ENCODE peak calls at places on chromosomes 7 and 10, in nine cellular contexts. Y is HCT116, N is ascending aorta, Z is AG09319, D is fibroblast of mammary gland, E is dorsolateral prefrontal cortex, L is AG04450, R is cardiac fibroblast, A is AG10803. Q is an unnamed sample.

GRCh38 chr7:96303686-96304443 is 18.0 kb downstream of the SLC25A13 start:
- DNase-seq in Y (no peak), E (no peak), N (no peak), R (peak), L (no peak), D (peak), Z (no peak), A (peak), Q (no peak)

GRCh38 chr10:119420950-119421875 is 121.3 kb downstream of the RGS10 start:
- DNase-seq in E (no peak), L (no peak), Z (no peak), A (no peak), D (no peak), N (no peak), R (no peak), Y (no peak), Q (no peak)

GRCh38 chr7:34396437-34397064 is 261.5 kb upstream of the NPSR1 start:
- DNase-seq in N (no peak), R (no peak), D (no peak), Z (no peak), E (no peak), Y (no peak), A (no peak), L (no peak), Q (no peak)

GRCh38 chr7:7581531-7582179 is 15.0 kb downstream of the MIOS start:
- DNase-seq in Z (no peak), R (no peak), A (no peak), N (no peak), Y (no peak), E (no peak), L (no peak), D (no peak), Q (no peak)

GRCh38 chr10:120420421-120420820 is 36.6 kb upstream of the PLPP4 start:
- DNase-seq in R (no peak), A (no peak), N (no peak), E (no peak), Z (no peak), D (no peak), Y (no peak), L (no peak), Q (no peak)

GRCh38 chr7:82578430-82578829 is 134.9 kb upstream of the CACNA2D1 start:
- DNase-seq in A (peak), Z (no peak), E (no peak), D (peak), L (no peak), Y (no peak), R (peak), N (no peak), Q (no peak)

GRCh38 chr7:148944935-148945934 is 61.1 kb upstream of the EZH2 start:
- DNase-seq in E (no peak), L (peak), Z (peak), R (peak), A (peak), D (peak), Y (no peak), N (no peak), Q (no peak)

GRCh38 chr10:33803248-33803647 is 468.8 kb upstream of the NRP1 start:
- DNase-seq in D (peak), N (no peak), R (peak), E (no peak), L (no peak), Z (no peak), A (no peak), Y (peak), Q (no peak)

GRCh38 chr7:129501760-129502707 is at the start of gene SMKR1:
- DNase-seq in Z (no peak), R (peak), D (peak), Y (peak), A (peak), E (peak), L (peak), N (peak), Q (peak)

GRCh38 chr7:135210818-135211178 is 528 bp downstream of the WDR91 start:
- DNase-seq in A (peak), Y (no peak), Z (no peak), N (no peak), R (peak), L (no peak), E (no peak), D (peak), Q (no peak)

GRCh38 chr7:105388373-105389089 is at the start of gene SRPK2:
- DNase-seq in N (peak), E (peak), L (no peak), R (peak), A (peak), Y (no peak), D (peak), Z (no peak), Q (no peak)

GRCh38 chr7:79258826-79259225 is 194.6 kb downstream of the MAGI2 start:
- DNase-seq in Y (no peak), E (no peak), D (no peak), N (no peak), L (no peak), Z (no peak), R (no peak), A (no peak), Q (no peak)

GRCh38 chr7:2937701-2938513 is 93.8 kb upstream of the GNA12 start:
- DNase-seq in Y (no peak), Z (no peak), L (no peak), N (no peak), A (no peak), E (no peak), D (no peak), R (no peak), Q (peak)

GRCh38 chr7:54969190-54969967 is 49.4 kb upstream of the EGFR start:
- DNase-seq in D (no peak), R (peak), N (no peak), Y (no peak), Z (no peak), E (no peak), L (no peak), A (no peak), Q (no peak)

DNA sequence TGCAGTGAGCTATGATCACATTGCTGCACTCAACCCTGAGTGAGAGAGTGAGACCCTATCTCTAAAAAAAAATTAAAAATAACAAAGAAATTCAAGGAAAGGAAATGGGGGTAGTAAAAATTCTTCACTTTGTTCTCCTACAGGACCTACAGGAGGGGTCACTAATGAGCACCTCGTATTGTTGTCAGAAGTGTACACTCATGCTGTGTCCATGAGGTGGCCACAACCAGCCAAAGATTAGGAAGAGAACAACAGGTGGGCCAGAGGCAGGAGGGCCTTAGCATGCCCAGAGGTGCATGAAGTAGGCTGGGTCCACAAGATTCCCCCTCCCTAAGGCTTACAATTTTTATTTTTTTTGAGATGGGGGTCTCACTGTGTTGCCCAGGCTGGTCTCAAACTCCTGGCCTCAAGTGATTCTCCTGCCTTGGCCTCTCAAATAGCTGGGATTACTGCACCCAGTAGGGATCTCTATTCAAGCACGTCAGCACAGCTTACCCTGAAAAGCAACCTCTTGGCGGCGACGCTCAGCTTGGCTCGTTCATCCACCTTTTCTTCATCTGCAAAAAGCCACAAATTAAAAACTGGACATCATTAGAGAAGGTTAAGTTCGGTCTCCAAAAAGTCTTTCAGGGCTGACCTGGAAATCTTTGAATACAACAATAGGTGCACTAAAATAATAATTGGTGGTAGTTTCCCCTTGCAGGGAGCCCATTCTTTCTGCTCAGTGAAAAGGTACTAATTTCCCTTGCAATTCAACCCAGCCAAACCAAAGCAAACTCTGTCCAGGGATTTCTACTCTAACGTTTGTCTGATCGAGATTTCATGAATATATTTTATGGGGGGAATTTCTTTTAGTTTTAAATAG is 104.4 kb downstream of the SVIL start:
- DNase-seq in N (no peak), Y (no peak), E (no peak), Z (no peak), L (no peak), A (no peak), D (no peak), R (no peak), Q (no peak)
- TF ChIP-seq CTCF in N (no peak), Y (peak), E (no peak), Z (no peak), L (no peak), A (no peak), D (no peak), R (no peak), Q (no peak)

GRCh38 chr7:44967571-44968446 is 11.0 kb downstream of the MYO1G start:
- DNase-seq in Y (no peak), A (no peak), D (no peak), R (peak), E (no peak), Z (no peak), N (no peak), L (no peak), Q (no peak)
- TF ChIP-seq CTCF in Y (no peak), A (peak), D (peak), R (peak), E (no peak), Z (peak), N (peak), L (peak), Q (no peak)

GRCh38 chr10:19683965-19684364 is 132.3 kb upstream of the PLXDC2 start:
- DNase-seq in Z (peak), D (no peak), N (no peak), R (peak), L (no peak), E (no peak), A (peak), Y (no peak), Q (no peak)
- TF ChIP-seq CTCF in Z (peak), D (peak), N (peak), R (peak), L (peak), E (no peak), A (peak), Y (no peak), Q (no peak)

DNA sequence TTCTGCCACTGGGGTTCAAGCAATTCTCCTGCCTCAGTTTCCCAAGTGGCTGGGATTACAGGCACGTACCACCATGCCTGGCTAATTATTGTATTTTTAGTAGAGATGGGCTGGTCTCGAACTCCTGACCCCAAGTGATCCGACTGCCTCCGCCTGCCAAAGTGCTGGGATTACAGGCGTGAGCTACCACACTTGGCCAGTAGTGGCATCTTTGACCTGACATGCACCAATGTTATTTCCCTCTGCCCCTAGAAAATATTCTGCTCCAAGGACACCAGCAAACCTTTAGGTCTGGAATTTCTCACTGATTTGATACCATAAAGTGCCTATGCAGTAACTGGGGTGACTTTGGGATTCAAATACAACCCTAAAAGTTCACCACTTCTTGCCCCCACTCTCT is 179.4 kb downstream of the ARID5B start:
- DNase-seq in Z (no peak), N (no peak), L (no peak), R (no peak), A (no peak), E (no peak), D (no peak), Y (no peak), Q (no peak)
- TF ChIP-seq CTCF in Z (no peak), N (no peak), L (peak), R (no peak), A (peak), E (no peak), D (peak), Y (no peak), Q (no peak)

DNA sequence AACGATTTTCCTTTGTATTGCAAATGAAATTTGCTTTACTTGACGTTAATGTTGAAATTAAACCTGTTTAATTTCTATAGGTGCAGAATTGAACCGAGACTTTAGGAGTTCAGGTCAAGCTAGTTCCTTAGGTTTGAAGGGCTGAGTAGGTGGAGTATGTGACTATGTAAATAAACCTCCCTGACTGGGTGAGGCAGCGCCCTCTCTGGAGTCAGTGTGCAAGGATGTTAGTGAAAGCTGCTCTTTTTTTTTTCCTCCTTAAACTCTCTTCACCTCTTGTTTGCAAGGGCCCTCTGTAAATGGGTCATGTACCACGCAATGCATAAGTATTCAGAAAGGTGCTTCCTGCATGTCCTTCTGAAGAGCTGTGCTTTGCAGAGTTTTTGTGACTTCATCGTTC is 33.8 kb downstream of the GALNT17 start:
- DNase-seq in E (no peak), Y (no peak), L (no peak), Z (no peak), A (no peak), R (no peak), N (no peak), D (no peak), Q (no peak)
- TF ChIP-seq CTCF in E (no peak), Y (no peak), L (no peak), Z (no peak), A (no peak), R (no peak), N (no peak), D (no peak), Q (no peak)